ENCODE peak calls at places on chromosomes 11 and 22, in eight cellular contexts. K is body of pancreas, Y is thoracic aorta, F is coronary artery, A is hepatocyte, U is PC-3, Q is neural crest cell, H is testis. M is an unnamed sample.

GRCh38 chr11:78654071-78654470 is 79.4 kb upstream of the NARS2 start:
- DNase-seq in A (no peak), U (no peak), K (no peak), Y (no peak), F (peak), Q (no peak), H (no peak), M (no peak)

GRCh38 chr11:1674879-1675235 is 22.1 kb upstream of the KRTAP5-6 start:
- DNase-seq in H (no peak), K (no peak), A (no peak), Y (no peak), U (no peak), F (no peak), Q (no peak), M (no peak)

GRCh38 chr11:120200677-120201076 is 10.2 kb upstream of the OAF start:
- DNase-seq in K (no peak), F (no peak), H (no peak), Q (no peak), Y (no peak), U (no peak), A (no peak), M (no peak)

GRCh38 chr11:116695657-116696254 is 77.0 kb downstream of the BUD13 start:
- DNase-seq in K (no peak), F (no peak), Y (no peak), H (no peak), U (no peak), Q (no peak), A (no peak), M (no peak)

GRCh38 chr22:48824673-48825651 is 1002.7 kb downstream of the BRD1 start:
- DNase-seq in K (no peak), A (peak), F (no peak), Y (no peak), U (no peak), Q (no peak), H (no peak), M (no peak)

GRCh38 chr11:69940246-69940610 is 121.0 kb upstream of the FGF3 start:
- DNase-seq in U (no peak), H (no peak), K (no peak), Y (no peak), F (no peak), Q (no peak), A (no peak), M (no peak)

GRCh38 chr11:120147950-120148270 is 10.0 kb upstream of the TRIM29 start:
- DNase-seq in Y (no peak), F (no peak), H (no peak), Q (no peak), A (no peak), K (no peak), U (no peak), M (no peak)

GRCh38 chr22:42437488-42438292 is 5.5 kb upstream of the NFAM1 start:
- DNase-seq in Q (peak), H (peak), K (peak), A (peak), U (peak), Y (no peak), F (peak), M (peak)

GRCh38 chr22:38882480-38882879 is 10.5 kb upstream of the CBX6 start:
- DNase-seq in F (peak), K (peak), Q (no peak), A (no peak), Y (peak), U (no peak), H (peak), M (no peak)

GRCh38 chr22:33726294-33726711 is 194.0 kb downstream of the LARGE1 start:
- DNase-seq in Y (no peak), A (peak), K (peak), F (no peak), Q (no peak), U (peak), H (no peak), M (no peak)

GRCh38 chr11:66131937-66132632 is 62.0 kb downstream of the PACS1 start:
- DNase-seq in F (no peak), Q (no peak), A (no peak), U (no peak), K (no peak), Y (no peak), H (no peak), M (no peak)

GRCh38 chr11:84691830-84692229 is 935.3 kb downstream of the DLG2 start:
- DNase-seq in H (no peak), F (no peak), U (no peak), Q (no peak), A (no peak), K (no peak), Y (no peak), M (no peak)

GRCh38 chr11:57426439-57426753 is 525 bp downstream of the SLC43A3 start:
- DNase-seq in Y (no peak), F (no peak), K (peak), H (no peak), A (no peak), U (peak), Q (no peak), M (no peak)

GRCh38 chr11:100790073-100790472 is 103.0 kb downstream of the ARHGAP42 start:
- DNase-seq in A (no peak), U (peak), H (no peak), Q (no peak), K (no peak), Y (no peak), F (no peak), M (no peak)

GRCh38 chr22:46044718-46045458 is 67.9 kb upstream of the WNT7B start:
- DNase-seq in A (peak), K (peak), Q (no peak), U (no peak), H (no peak), Y (no peak), F (peak), M (peak)

GRCh38 chr11:111000400-111001090 is 245.0 kb upstream of the POU2AF2 start:
- DNase-seq in A (no peak), Y (no peak), U (no peak), H (no peak), Q (no peak), K (no peak), F (no peak), M (no peak)

DNA sequence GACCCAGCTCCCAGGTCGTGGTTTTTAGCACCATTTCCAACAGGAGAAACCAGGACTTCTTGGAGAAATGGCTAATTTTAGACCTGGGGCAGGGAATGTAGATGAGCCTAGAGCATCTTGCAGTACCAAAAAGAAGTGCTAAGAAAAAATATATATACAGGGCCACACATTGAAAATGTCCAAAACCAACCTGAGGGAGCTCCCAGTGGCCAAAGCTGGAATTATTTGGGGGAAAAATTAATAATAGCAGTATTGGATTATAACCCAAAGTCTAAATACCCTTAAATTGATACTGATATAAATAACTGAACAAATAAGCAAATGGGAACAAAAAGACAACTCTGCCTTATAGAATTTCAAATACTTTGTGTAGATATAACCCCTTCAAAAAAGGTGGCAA is 108.0 kb downstream of the PARVA start:
- DNase-seq in U (peak), A (no peak), H (no peak), K (no peak), Q (no peak), F (no peak), Y (no peak), M (no peak)
- TF ChIP-seq CTCF in U (peak), A (peak), H (peak), K (peak), Q (peak), F (peak), Y (peak), M (peak)

GRCh38 chr11:60485987-60486386 is 6.6 kb upstream of the MS4A12 start:
- DNase-seq in K (peak), A (peak), Y (no peak), Q (peak), H (no peak), F (no peak), U (peak), M (peak)
- TF ChIP-seq CTCF in K (peak), A (peak), Y (no peak), Q (peak), H (no peak), F (no peak), U (peak), M (peak)

DNA sequence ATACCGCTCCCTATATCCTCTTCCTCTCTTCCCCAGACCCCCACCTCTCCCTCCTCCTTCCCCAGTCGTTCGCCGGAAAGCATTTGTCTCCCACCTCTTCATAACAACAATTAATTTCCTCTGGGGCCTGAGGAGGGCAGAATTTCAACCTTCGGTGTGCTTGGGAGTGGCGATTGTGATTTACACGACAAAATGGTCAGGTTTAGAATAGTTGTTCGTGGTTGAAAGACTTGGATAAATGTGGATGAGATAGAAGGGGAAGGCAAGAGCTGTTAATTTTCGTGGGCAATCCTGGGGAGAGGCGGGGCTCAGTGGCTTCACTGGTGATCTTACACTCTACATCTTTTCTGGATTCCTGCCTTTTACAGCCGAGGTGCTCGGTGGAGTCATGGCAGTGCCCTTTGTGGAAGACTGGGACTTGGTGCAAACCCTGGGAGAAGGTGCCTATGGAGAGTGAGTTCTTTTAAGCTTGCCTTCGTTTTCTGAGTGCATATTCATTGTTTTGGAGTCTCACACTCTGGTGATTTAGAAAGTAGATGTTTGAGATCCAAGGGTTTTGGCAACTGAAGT is 1.5 kb downstream of the CHEK1 start:
- DNase-seq in Y (no peak), F (no peak), U (no peak), A (no peak), K (no peak), Q (no peak), H (no peak), M (no peak)
- TF ChIP-seq CTCF in Y (no peak), F (no peak), U (peak), A (peak), K (peak), Q (peak), H (no peak), M (no peak)

GRCh38 chr11:114197799-114198500 is 98.2 kb upstream of the NNMT start:
- DNase-seq in Y (peak), H (peak), A (peak), U (peak), Q (no peak), K (peak), F (peak), M (no peak)

GRCh38 chr11:114196994-114197702 is 99.1 kb upstream of the NNMT start:
- DNase-seq in U (no peak), F (no peak), Q (no peak), Y (no peak), A (no peak), K (no peak), H (no peak), M (no peak)

GRCh38 chr11:114193730-114194674 is 102.2 kb upstream of the NNMT start:
- DNase-seq in A (no peak), Y (no peak), K (no peak), H (no peak), U (no peak), F (no peak), Q (no peak), M (no peak)

GRCh38 chr11:114199051-114199450 is 97.1 kb upstream of the NNMT start:
- DNase-seq in H (no peak), A (no peak), Y (no peak), U (no peak), Q (no peak), F (no peak), K (no peak), M (no peak)

DNA sequence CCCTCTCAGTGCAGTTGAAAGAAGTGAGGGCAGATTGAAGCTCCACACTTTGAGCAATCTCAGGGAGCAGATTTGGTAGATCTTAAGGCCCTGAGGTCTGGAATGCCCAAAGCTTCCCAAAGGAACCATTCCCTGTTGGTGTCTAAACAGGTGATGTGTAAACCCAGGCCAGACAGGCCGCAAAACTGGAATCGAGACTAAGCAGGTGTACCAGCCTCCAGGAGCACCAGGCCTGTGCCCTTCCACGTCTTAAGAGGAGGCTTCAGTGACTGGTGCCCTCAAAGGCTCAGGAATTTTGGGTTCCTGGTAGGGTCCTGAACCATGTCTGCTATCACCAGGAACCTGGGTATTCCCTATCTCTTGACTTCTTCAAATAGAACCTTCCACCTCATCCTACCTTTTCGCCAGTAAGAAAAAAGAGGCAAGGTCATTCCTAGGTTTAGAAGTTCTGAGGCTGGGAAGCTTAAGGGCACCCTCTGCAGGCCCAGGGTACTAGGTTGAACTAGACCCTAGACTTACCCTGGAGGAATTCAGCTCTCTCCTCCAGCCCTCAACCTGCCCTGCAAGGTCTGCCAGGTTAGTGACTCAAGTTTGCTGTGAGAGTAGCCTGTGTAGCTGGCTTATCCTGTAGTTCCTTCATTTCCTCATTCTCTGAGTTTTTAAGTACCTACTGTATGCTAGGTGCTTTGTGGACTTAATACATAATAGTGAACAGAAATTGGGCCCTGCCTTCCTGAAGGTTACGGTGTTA is 100.0 kb upstream of the NNMT start:
- DNase-seq in U (peak), A (peak), F (no peak), K (peak), Y (no peak), Q (no peak), H (no peak), M (no peak)
- TF ChIP-seq CTCF in U (no peak), A (no peak), F (no peak), K (no peak), Y (no peak), Q (no peak), H (no peak), M (no peak)

GRCh38 chr11:19812096-19812495 is 99.5 kb downstream of the NAV2 start:
- DNase-seq in F (no peak), Q (no peak), A (no peak), Y (no peak), K (no peak), U (no peak), H (no peak), M (no peak)

GRCh38 chr11:19816040-19816439 is 103.4 kb downstream of the NAV2 start:
- DNase-seq in F (peak), Q (no peak), A (no peak), H (no peak), K (peak), Y (peak), U (no peak), M (no peak)

GRCh38 chr11:19812710-19813109 is 100.1 kb downstream of the NAV2 start:
- DNase-seq in A (no peak), Y (no peak), K (no peak), U (no peak), H (no peak), F (no peak), Q (no peak), M (no peak)

GRCh38 chr11:19813158-19813879 is 100.7 kb downstream of the NAV2 start:
- DNase-seq in H (no peak), F (no peak), Q (no peak), A (no peak), Y (no peak), U (no peak), K (no peak), M (no peak)

GRCh38 chr11:19814421-19814820 is 101.8 kb downstream of the NAV2 start:
- DNase-seq in Y (no peak), A (no peak), F (no peak), K (no peak), Q (no peak), H (no peak), U (no peak), M (no peak)
- TF ChIP-seq CTCF in Y (no peak), A (no peak), F (no peak), K (no peak), Q (no peak), H (no peak), U (peak), M (no peak)

GRCh38 chr22:22872722-22873708 is 14.6 kb upstream of the IGLL5 start:
- DNase-seq in K (no peak), H (no peak), A (no peak), Q (no peak), U (no peak), F (no peak), Y (no peak), M (no peak)

GRCh38 chr22:22866381-22867111 is 21.1 kb upstream of the IGLL5 start:
- DNase-seq in Q (no peak), F (no peak), A (no peak), K (no peak), U (peak), H (no peak), Y (no peak), M (no peak)

GRCh38 chr22:22871536-22872278 is 15.9 kb upstream of the IGLL5 start:
- DNase-seq in K (no peak), Y (no peak), F (no peak), A (no peak), H (no peak), Q (no peak), U (no peak), M (no peak)

GRCh38 chr22:22867996-22868715 is 19.5 kb upstream of the IGLL5 start:
- DNase-seq in Q (no peak), K (no peak), F (no peak), Y (no peak), H (no peak), A (no peak), U (no peak), M (no peak)

DNA sequence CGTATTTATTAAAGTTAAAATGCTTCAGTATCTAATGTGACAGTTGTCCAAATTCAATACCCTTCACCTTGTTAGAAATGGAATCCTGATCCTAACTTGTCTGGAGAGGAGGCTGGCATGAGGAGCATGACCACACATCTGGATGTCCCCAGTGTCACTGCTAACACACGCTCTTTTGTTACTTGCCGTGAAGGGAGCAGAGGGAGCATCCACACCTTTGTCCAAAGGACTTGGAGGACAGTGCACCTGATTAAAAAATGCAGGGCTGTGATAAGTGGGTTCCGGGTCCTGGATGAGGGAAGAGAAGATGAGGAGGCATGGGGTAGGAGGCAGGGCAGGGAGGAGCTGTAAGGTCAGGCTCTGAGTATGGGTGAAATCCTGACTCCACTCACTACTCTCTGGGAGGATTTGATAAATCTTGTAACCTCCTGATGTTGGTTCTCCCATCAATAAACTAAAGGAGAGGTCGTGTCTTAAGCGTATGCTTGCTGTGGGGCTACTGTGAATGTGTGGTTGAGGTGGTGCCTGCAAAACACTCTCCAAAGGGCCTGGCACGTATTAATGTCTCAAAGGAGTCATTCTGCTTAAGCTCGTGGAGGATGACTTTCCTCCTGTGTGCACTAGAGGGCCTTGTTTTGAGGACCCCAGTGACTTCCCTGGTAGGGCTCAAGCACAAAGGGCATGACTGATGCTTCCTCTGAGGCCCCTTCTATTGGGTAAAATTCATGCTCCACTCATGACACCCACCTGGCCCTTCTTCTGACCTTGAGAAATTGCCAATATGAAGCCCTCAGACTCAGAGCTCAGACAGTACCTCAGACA is 16.8 kb upstream of the IGLL5 start:
- DNase-seq in A (no peak), F (no peak), U (peak), K (no peak), Y (no peak), H (no peak), Q (no peak), M (no peak)
- TF ChIP-seq CTCF in A (no peak), F (no peak), U (no peak), K (no peak), Y (no peak), H (no peak), Q (peak), M (no peak)

GRCh38 chr11:67165595-67165994 is 46.5 kb downstream of the KDM2A start:
- DNase-seq in Y (no peak), Q (no peak), H (no peak), U (no peak), A (no peak), K (no peak), F (no peak), M (no peak)
- TF ChIP-seq CTCF in Y (no peak), Q (no peak), H (no peak), U (no peak), A (no peak), K (no peak), F (no peak), M (no peak)

DNA sequence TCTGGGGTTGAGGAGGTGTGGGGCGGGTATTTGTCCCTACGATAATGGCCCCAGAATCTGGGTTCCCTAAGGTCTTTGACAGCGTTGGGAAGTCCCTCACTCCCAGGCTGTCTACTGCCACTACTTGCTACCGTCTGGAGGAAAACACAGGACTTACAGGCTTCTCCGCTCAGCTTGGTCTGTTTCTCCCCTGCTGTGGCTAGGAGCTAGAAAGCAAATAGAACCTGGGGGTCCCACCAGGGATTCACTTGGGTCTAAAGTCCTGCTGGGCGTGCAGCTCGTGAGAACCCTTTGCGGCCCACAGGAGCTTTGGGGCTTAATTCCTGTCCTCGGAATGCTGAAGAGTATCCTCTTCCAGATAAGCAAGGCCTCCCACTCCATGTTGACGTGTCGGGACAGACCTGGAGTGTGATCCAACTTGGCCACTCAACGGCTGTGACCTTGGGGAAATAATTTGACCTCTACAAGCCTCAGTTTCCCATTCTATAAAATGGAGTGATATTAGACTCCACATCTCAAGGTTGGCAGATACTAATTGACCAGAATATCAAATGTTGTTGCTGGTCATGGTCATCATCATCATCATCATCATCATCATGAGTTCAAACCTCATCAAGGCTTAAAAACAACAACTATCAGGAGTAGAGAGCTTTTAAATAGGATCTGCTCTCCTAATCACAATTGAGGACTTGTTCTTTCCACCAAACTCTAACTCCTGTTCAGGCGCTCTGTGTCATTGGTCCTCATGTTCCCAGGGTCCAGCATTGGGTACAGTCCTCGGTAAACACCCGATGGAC is 1.7 kb upstream of the MYBPC3 start:
- DNase-seq in Y (no peak), K (no peak), Q (no peak), F (no peak), H (no peak), A (no peak), U (no peak), M (no peak)
- TF ChIP-seq CTCF in Y (no peak), K (no peak), Q (no peak), F (no peak), H (no peak), A (no peak), U (no peak), M (no peak)

GRCh38 chr11:74443071-74443864 is 24.1 kb downstream of the KCNE3 start:
- DNase-seq in Q (no peak), Y (no peak), H (no peak), F (no peak), U (peak), A (peak), K (peak), M (no peak)
- TF ChIP-seq CTCF in Q (no peak), Y (no peak), H (no peak), F (no peak), U (peak), A (peak), K (peak), M (no peak)

M was measured in nephron progenitor cell.